ENCODE peak calls at places on chromosome 2, in five cellular contexts. E is GM04503, T is C1 segment of cervical spinal cord, O is RWPE1, Y is GM13976. J is an unnamed sample.

GRCh38 chr2:185417688-185418087 is 320.9 kb upstream of the FSIP2 start:
- DNase-seq in O (no peak), E (no peak), T (no peak), Y (no peak), J (no peak)

GRCh38 chr2:216236486-216236885 is 127.3 kb downstream of the XRCC5 start:
- DNase-seq in T (no peak), Y (no peak), E (no peak), O (no peak), J (no peak)

GRCh38 chr2:38528008-38528442 is 74.7 kb downstream of the HNRNPLL start:
- DNase-seq in T (no peak), Y (peak), O (peak), E (no peak), J (no peak)

GRCh38 chr2:209614630-209615369 is 156.8 kb upstream of the UNC80 start:
- DNase-seq in T (no peak), E (no peak), O (no peak), Y (no peak), J (no peak)

GRCh38 chr2:86807462-86808275 is 17.0 kb upstream of the CD8A start:
- DNase-seq in Y (peak), O (peak), E (no peak), T (no peak), J (peak)

GRCh38 chr2:23516546-23517256 is 131.7 kb downstream of the KLHL29 start:
- DNase-seq in Y (no peak), E (no peak), T (no peak), O (no peak), J (no peak)

GRCh38 chr2:191738667-191739066 is 60.7 kb downstream of the NABP1 start:
- DNase-seq in O (no peak), Y (no peak), E (no peak), T (no peak), J (no peak)

GRCh38 chr2:134553657-134554056 is 165.1 kb downstream of the TMEM163 start:
- DNase-seq in T (no peak), Y (no peak), O (no peak), E (no peak), J (no peak)

GRCh38 chr2:200852605-200853004 is 11.9 kb downstream of the CLK1 start:
- DNase-seq in E (no peak), Y (no peak), O (no peak), T (no peak), J (no peak)

GRCh38 chr2:23092831-23093230 is 292.1 kb upstream of the KLHL29 start:
- DNase-seq in Y (peak), E (no peak), T (no peak), O (peak), J (no peak)

GRCh38 chr2:198054299-198054698 is 249.9 kb downstream of the PLCL1 start:
- DNase-seq in T (no peak), O (no peak), Y (peak), E (peak), J (peak)

GRCh38 chr2:88123975-88124917 is 3.6 kb downstream of the FABP1 start:
- DNase-seq in T (no peak), E (no peak), O (no peak), Y (no peak), J (no peak)

GRCh38 chr2:242027676-242028450 is 158.3 kb downstream of the RTP5 start:
- DNase-seq in T (no peak), Y (no peak), E (no peak), O (no peak), J (no peak)

GRCh38 chr2:24429711-24430110 is 61.3 kb upstream of the NCOA1 start:
- DNase-seq in T (no peak), E (no peak), Y (no peak), O (no peak), J (no peak)

GRCh38 chr2:102520009-102520408 is 47.0 kb downstream of the SLC9A4 start:
- DNase-seq in O (peak), Y (peak), T (no peak), E (no peak), J (no peak)

GRCh38 chr2:135490381-135490780 is 40.6 kb downstream of the ZRANB3 start:
- DNase-seq in Y (no peak), E (peak), T (no peak), O (no peak), J (no peak)

GRCh38 chr2:222751821-222752719 is 80.6 kb downstream of the MOGAT1 start:
- DNase-seq in Y (no peak), O (no peak), E (no peak), T (no peak), J (no peak)

GRCh38 chr2:172484253-172484652 is 56.9 kb downstream of the ITGA6 start:
- DNase-seq in Y (no peak), O (no peak), E (no peak), T (no peak), J (no peak)

J was measured in hippocampal formation.